ENCODE peak calls at places on chromosome 19, in six cellular contexts. B, X, O, U, R and M are unnamed samples.

GRCh38 chr19:55474269-55475265 is 1.9 kb upstream of the ZNF628 start:
- DNase-seq in X (no peak), U (no peak), O (peak; percentile 30), R (no peak), B (no peak), M (no peak)

GRCh38 chr19:14440049-14440448 is 6.9 kb downstream of the PKN1 start:
- DNase-seq in B (peak; percentile 59), U (peak; percentile 31), O (no peak), X (peak; percentile 75), R (peak; percentile 69), M (peak; percentile 84)

GRCh38 chr19:13797870-13798269 is 2.6 kb downstream of the ZSWIM4 start:
- DNase-seq in U (peak; percentile 52), B (peak; percentile 43), O (peak; percentile 90), X (no peak), R (no peak), M (peak; percentile 35)

GRCh38 chr19:53903055-53903680 is 5.9 kb upstream of the CACNG7 start:
- DNase-seq in X (no peak), R (peak; percentile 14), O (peak; percentile 62), U (no peak), B (peak; percentile 32), M (no peak)

GRCh38 chr19:2255982-2256685 is at the start of gene JSRP1:
- DNase-seq in O (no peak), X (no peak), U (no peak), R (no peak), B (no peak), M (no peak)

GRCh38 chr19:4730740-4731171 is 7.1 kb upstream of the DPP9 start:
- DNase-seq in U (no peak), R (peak; percentile 55), O (peak; percentile 31), B (no peak), X (peak; percentile 46), M (peak; percentile 55)

GRCh38 chr19:2223391-2223790 is 12.7 kb downstream of the PLEKHJ1 start:
- DNase-seq in O (no peak), X (no peak), U (no peak), B (no peak), R (no peak), M (no peak)

GRCh38 chr19:18603255-18603957 is 3.2 kb downstream of the CRLF1 start:
- DNase-seq in O (peak; percentile 66), X (no peak), B (no peak), R (peak; percentile 5), U (no peak), M (peak; percentile 39)

GRCh38 chr19:47324502-47324901 is 7.5 kb upstream of the C5AR2 start:
- DNase-seq in R (no peak), B (peak; percentile 58), X (no peak), O (no peak), U (no peak), M (no peak)

GRCh38 chr19:41325947-41326706 is 16.2 kb downstream of the CCDC97 start:
- DNase-seq in R (no peak), B (no peak), U (no peak), O (peak; percentile 81), X (no peak), M (peak; percentile 71)

GRCh38 chr19:42634409-42635232 is 39.9 kb upstream of the CEACAM8 start:
- DNase-seq in R (no peak), U (no peak), O (peak; percentile 68), B (peak; percentile 40), X (peak; percentile 14), M (no peak)

GRCh38 chr19:16861875-16862274 is 26.9 kb upstream of the F2RL3 start:
- DNase-seq in U (no peak), X (no peak), O (no peak), R (no peak), B (no peak), M (no peak)

GRCh38 chr19:38532939-38533338 is 84.8 kb downstream of the MAP4K1 start:
- DNase-seq in B (no peak), U (no peak), O (no peak), R (no peak), X (no peak), M (no peak)

GRCh38 chr19:1860133-1860775 is 3.1 kb downstream of the KLF16 start:
- DNase-seq in O (peak; percentile 96), X (no peak), U (peak; percentile 72), R (peak; percentile 72), B (no peak), M (peak; percentile 64)

GRCh38 chr19:50437862-50438449 is 5.3 kb downstream of the MYBPC2 start:
- DNase-seq in R (no peak), O (no peak), B (no peak), U (no peak), X (no peak), M (no peak)

GRCh38 chr19:55493052-55493649 is 4.9 kb downstream of the SSC5D start:
- DNase-seq in R (no peak), O (peak; percentile 74), U (peak; percentile 77), B (no peak), X (no peak), M (no peak)